ENCODE peak calls at places on chromosomes 12 and 14, in five cellular contexts. Q is breast epithelium; D is NCI-H1417; J is NCI-H1105 treated with DMSO at 0.1 percent for 48 hours; W is activated gamma-delta T cell treated with anti-CD3 and anti-CD28 coated beads, Interleukin-2, amount 50 U/mL, for 16 hours. V is an unnamed sample.

GRCh38 chr14:88013750-88014349 is 8.9 kb downstream of the GPR65 start:
- DNase-seq in D (peak), J (peak), W (no peak), Q (peak), V (no peak)

GRCh38 chr12:124420972-124421674 is 126.2 kb downstream of the RFLNA start:
- DNase-seq in D (no peak), Q (no peak), J (no peak), W (no peak), V (no peak)

GRCh38 chr14:34460841-34461240 is 1.2 kb downstream of the SPTSSA start:
- DNase-seq in Q (no peak), J (no peak), W (no peak), D (no peak), V (no peak)

GRCh38 chr14:90500665-90501370 is 104.0 kb downstream of the CALM1 start:
- DNase-seq in D (no peak), W (no peak), Q (no peak), J (no peak), V (no peak)

GRCh38 chr14:73472182-73473114 is 14.1 kb upstream of the NUMB start:
- DNase-seq in W (no peak), D (peak), Q (no peak), J (peak), V (peak)

GRCh38 chr12:55996715-55997534 is at the start of gene SUOX:
- DNase-seq in J (peak), W (no peak), Q (peak), D (peak), V (no peak)

GRCh38 chr12:17928708-17929366 is 161.2 kb downstream of the RERGL start:
- DNase-seq in J (peak), W (no peak), Q (no peak), D (peak), V (no peak)

GRCh38 chr12:129701536-129702165 is 202.2 kb downstream of the TMEM132D start:
- DNase-seq in Q (no peak), W (no peak), D (no peak), J (no peak), V (no peak)

GRCh38 chr12:116520801-116521471 is 38.2 kb upstream of the MAP1LC3B2 start:
- DNase-seq in J (no peak), D (no peak), W (no peak), Q (peak), V (no peak)

GRCh38 chr12:106675651-106676435 is 93.0 kb downstream of the RFX4 start:
- DNase-seq in J (no peak), Q (no peak), D (no peak), W (no peak), V (no peak)

GRCh38 chr14:90495357-90496276 is 98.8 kb downstream of the CALM1 start:
- DNase-seq in W (no peak), D (no peak), Q (peak), J (no peak), V (peak)

GRCh38 chr14:103123634-103124500 is 606 bp downstream of the TNFAIP2 start:
- DNase-seq in D (peak), Q (no peak), W (no peak), J (no peak), V (no peak)

V was measured in CD8-positive, alpha-beta memory T cell.